ENCODE peak calls at places on chromosomes 12 and 14, in eight cellular contexts. L is BJ, J is GM06990, S is ovary, R is mesothelial cell of epicardium, H is psoas muscle, A is adrenal gland, B is cardiac muscle cell. N is an unnamed sample.

GRCh38 chr14:55333785-55334485 is 62.7 kb downstream of the FBXO34 start:
- DNase-seq in J (no peak), L (no peak), R (no peak), S (no peak), B (no peak), H (no peak), A (no peak), N (no peak)

GRCh38 chr14:99004112-99004511 is 267.9 kb downstream of the BCL11B start:
- DNase-seq in A (no peak), R (no peak), J (no peak), L (no peak), B (no peak), H (no peak), S (no peak), N (no peak)

GRCh38 chr14:34023824-34024767 is 73.2 kb upstream of the EGLN3 start:
- DNase-seq in S (no peak), H (no peak), A (no peak), L (no peak), B (peak), J (no peak), R (no peak), N (no peak)

GRCh38 chr12:109053382-109054123 is 1.2 kb downstream of the USP30 start:
- DNase-seq in A (peak), H (no peak), B (peak), L (no peak), R (no peak), J (peak), S (no peak), N (no peak)

GRCh38 chr14:78143489-78144145 is 26.6 kb upstream of the NRXN3 start:
- DNase-seq in H (no peak), L (no peak), S (no peak), J (no peak), B (no peak), A (no peak), R (no peak), N (no peak)

GRCh38 chr12:92088802-92089201 is 56.8 kb downstream of the BTG1 start:
- DNase-seq in L (no peak), J (no peak), R (no peak), A (no peak), B (no peak), H (no peak), S (no peak), N (no peak)

GRCh38 chr12:21183721-21184275 is 52.8 kb downstream of the SLCO1B1 start:
- DNase-seq in B (no peak), J (no peak), L (no peak), R (no peak), S (no peak), H (no peak), A (no peak), N (no peak)

GRCh38 chr14:76917158-76917596 is 91.0 kb downstream of the LRRC74A start:
- DNase-seq in R (no peak), S (peak), A (peak), J (no peak), L (no peak), B (peak), H (peak), N (peak)

GRCh38 chr12:120710805-120711296 is 593 bp downstream of the UNC119B start:
- DNase-seq in L (no peak), H (no peak), B (peak), R (no peak), S (peak), A (no peak), J (peak), N (peak)

GRCh38 chr12:53324113-53324778 is 2.8 kb upstream of the AAAS start:
- DNase-seq in S (peak), B (peak), J (peak), L (no peak), R (no peak), A (peak), H (no peak), N (no peak)

GRCh38 chr12:3651585-3652424 is 101.1 kb downstream of the CRACR2A start:
- DNase-seq in B (no peak), A (no peak), H (no peak), S (no peak), L (no peak), J (no peak), R (no peak), N (no peak)

GRCh38 chr12:118042091-118042490 is 18.9 kb downstream of the WSB2 start:
- DNase-seq in J (no peak), L (no peak), A (no peak), R (no peak), S (no peak), B (no peak), H (no peak), N (no peak)

GRCh38 chr14:99672506-99673327 is 11.4 kb upstream of the CYP46A1 start:
- DNase-seq in A (peak), J (no peak), L (no peak), S (no peak), B (no peak), R (no peak), H (no peak), N (no peak)

GRCh38 chr14:52043690-52044089 is 25.2 kb downstream of the NID2 start:
- DNase-seq in L (no peak), H (no peak), R (no peak), B (peak), A (no peak), S (no peak), J (no peak), N (peak)

GRCh38 chr12:8948711-8949524 is 527 bp downstream of the M6PR start:
- DNase-seq in B (peak), H (no peak), R (no peak), S (peak), J (no peak), A (peak), L (peak), N (no peak)

GRCh38 chr14:93764211-93764659 is 24.1 kb downstream of the PRIMA1 start:
- DNase-seq in S (no peak), L (no peak), A (no peak), H (no peak), B (peak), J (no peak), R (no peak), N (no peak)

GRCh38 chr12:73274972-73275371 is 1002.8 kb downstream of the TRHDE start:
- DNase-seq in J (no peak), A (no peak), L (no peak), R (no peak), S (no peak), H (no peak), B (no peak), N (no peak)

GRCh38 chr12:95978774-95979173 is 17.4 kb downstream of the HAL start:
- DNase-seq in B (no peak), L (no peak), J (no peak), S (no peak), R (no peak), A (no peak), H (no peak), N (no peak)

GRCh38 chr12:131222271-131223139 is 268.8 kb downstream of the ADGRD1 start:
- DNase-seq in R (no peak), L (no peak), H (no peak), A (no peak), J (peak), B (no peak), S (no peak), N (no peak)

GRCh38 chr12:105741786-105742566 is 396.8 kb downstream of the NUAK1 start:
- DNase-seq in H (no peak), A (peak), L (peak), J (no peak), S (no peak), B (no peak), R (no peak), N (no peak)

GRCh38 chr12:109169262-109169661 is 52.9 kb downstream of the ACACB start:
- DNase-seq in J (no peak), B (no peak), A (no peak), L (no peak), S (no peak), R (no peak), H (no peak), N (no peak)

GRCh38 chr14:106840258-106840657 is 1313.9 kb downstream of the TMEM121 start:
- DNase-seq in H (no peak), R (no peak), A (no peak), J (no peak), S (no peak), L (no peak), B (no peak), N (no peak)
- TF ChIP-seq CTCF in H (no peak), R (no peak), A (no peak), J (peak), S (no peak), L (no peak), B (no peak), N (no peak)

GRCh38 chr14:91323671-91324605 is 79.4 kb upstream of the GPR68 start:
- DNase-seq in R (peak), H (peak), B (peak), S (peak), A (peak), L (peak), J (peak), N (peak)
- TF ChIP-seq CTCF in R (peak), H (peak), B (peak), S (peak), A (peak), L (peak), J (peak), N (peak)

DNA sequence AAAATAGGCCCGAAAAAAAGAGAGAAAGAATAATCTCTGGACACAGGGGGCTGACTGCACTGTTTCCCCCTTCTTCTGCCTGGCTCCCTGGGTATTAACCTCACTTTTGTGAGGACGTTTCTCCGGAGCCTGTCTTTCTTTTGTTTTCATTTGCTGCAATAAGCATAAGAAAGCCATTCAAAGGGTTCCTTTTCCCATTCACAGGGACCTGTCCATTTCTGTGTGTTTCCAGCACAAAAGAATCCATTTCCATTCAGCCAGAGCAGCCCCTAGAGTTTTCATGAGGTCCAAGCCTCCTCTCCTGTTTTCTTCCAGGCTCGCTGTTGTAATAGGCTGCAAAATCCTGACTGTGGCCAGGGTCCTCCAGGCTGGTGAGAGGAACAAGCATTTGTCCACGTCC is 16.8 kb downstream of the PLXNC1 start:
- DNase-seq in S (no peak), R (no peak), A (no peak), H (no peak), B (no peak), L (no peak), J (no peak), N (no peak)
- TF ChIP-seq CTCF in S (no peak), R (no peak), A (no peak), H (no peak), B (no peak), L (no peak), J (no peak), N (no peak)

DNA sequence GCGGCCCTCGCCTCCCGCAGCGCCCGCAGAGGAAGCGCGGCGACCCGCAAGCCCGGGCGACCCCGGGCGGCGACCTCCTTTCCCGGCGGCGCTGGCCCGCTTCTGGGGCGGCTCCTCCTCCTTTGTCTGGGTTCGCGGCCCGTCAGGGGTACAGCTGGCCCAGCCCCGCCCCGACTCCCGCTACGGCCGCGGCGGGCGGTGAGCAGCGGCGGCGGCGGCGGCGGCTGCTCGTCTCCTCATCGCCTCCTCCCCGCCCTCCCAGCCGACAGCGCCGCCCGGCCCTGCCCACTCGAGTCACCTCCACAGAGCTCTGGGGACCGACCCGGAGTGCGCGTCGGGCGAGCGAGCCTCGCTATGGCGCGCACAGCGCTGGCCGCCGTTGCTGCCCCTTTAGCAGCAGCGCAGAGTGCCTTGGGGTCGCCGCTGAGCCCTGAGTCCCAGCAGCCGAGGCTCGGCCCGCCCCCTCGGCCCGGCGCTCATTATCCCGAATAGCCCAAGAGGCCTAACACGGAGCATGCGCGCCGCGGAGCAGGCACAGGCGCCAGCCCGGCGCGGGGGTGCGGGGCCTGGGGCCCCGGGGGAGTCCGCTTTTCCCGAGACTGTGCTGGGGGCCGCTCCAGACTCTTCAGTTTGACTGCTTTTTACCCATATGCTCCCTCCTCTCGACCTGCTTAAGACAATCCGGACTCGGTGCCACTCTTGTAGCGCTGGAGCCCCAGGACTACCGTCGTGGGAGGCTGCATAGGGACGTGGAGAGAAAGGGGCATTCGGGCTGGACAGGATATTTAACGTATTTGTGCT is at the start of gene SOS2:
- DNase-seq in H (peak), S (peak), B (peak), J (peak), A (peak), R (peak), L (no peak), N (peak)
- TF ChIP-seq CTCF in H (no peak), S (no peak), B (peak), J (no peak), A (no peak), R (no peak), L (no peak), N (no peak)

DNA sequence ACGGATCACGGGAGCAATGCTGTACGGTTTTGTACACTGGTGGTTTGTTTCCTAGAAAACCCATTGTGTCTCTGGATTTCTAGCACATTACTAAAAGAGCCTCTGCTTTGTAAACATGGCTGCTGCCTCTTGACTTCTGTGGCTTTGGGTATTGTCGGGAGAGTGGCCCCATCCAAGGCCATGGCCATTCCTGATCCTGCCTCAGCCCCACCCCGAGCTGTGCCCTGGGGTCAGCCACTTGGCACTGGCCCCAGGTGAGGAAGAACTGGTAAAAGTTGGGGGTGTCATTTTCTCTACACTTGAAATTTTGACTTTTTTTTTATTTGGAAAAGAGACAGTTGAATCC is 36.5 kb downstream of the SLC8B1 start:
- DNase-seq in B (no peak), L (no peak), S (no peak), R (no peak), A (no peak), J (no peak), H (peak), N (no peak)
- TF ChIP-seq CTCF in B (no peak), L (no peak), S (no peak), R (no peak), A (no peak), J (no peak), H (no peak), N (no peak)

GRCh38 chr12:13079440-13079906 is 24.0 kb downstream of the GSG1 start:
- DNase-seq in S (no peak), H (no peak), J (no peak), B (no peak), R (no peak), A (no peak), L (no peak), N (no peak)
- TF ChIP-seq CTCF in S (no peak), H (no peak), J (no peak), B (no peak), R (no peak), A (no peak), L (peak), N (peak)

GRCh38 chr12:124428136-124428791 is 133.4 kb downstream of the RFLNA start:
- DNase-seq in S (no peak), A (peak), R (no peak), B (no peak), J (no peak), H (peak), L (no peak), N (no peak)
- TF ChIP-seq CTCF in S (no peak), A (no peak), R (no peak), B (no peak), J (no peak), H (no peak), L (peak), N (no peak)

N was measured in progenitor cell of endocrine pancreas.